ENCODE peak calls at places on chromosomes 12 and 14, in six cellular contexts. H is ascending aorta, T is DND-41, X is GM23248, S is right atrium auricular region, C is fibroblast of lung. R is an unnamed sample. For H3K27me3 and H3K36me3, the result is how much of the 10 kb centered on the place peaks cover.

GRCh38 chr14:88322505-88323085 is 474 bp downstream of the KCNK10 start:
- DNase-seq in H (no peak), T (no peak), X (no peak), S (no peak), C (no peak), R (no peak)

GRCh38 chr14:54920052-54920451 is 17.4 kb upstream of the GCH1 start:
- DNase-seq in H (no peak), T (no peak), X (no peak), S (no peak), C (no peak), R (no peak)

GRCh38 chr14:22280497-22281321 is 308.3 kb downstream of the DAD1 start:
- DNase-seq in H (no peak), T (peak), X (no peak), S (no peak), C (no peak), R (no peak)

GRCh38 chr12:92121826-92122225 is 23.8 kb downstream of the BTG1 start:
- DNase-seq in H (no peak), T (no peak), X (no peak), S (no peak), C (no peak), R (no peak)

GRCh38 chr12:109582636-109583035 is 9.0 kb downstream of the MVK start:
- DNase-seq in H (no peak), T (no peak), X (no peak), S (no peak), C (no peak), R (peak)

GRCh38 chr14:42047421-42048045 is 440.9 kb downstream of the LRFN5 start:
- DNase-seq in H (no peak), T (no peak), X (no peak), S (no peak), C (peak), R (no peak)

GRCh38 chr12:2083561-2083960 is 30.8 kb downstream of the CACNA1C start:
- DNase-seq in H (no peak), T (no peak), X (peak), S (no peak), C (peak), R (no peak)

GRCh38 chr12:25264862-25265261 is 14.1 kb upstream of the KRAS start:
- DNase-seq in H (no peak), T (no peak), X (no peak), S (no peak), C (no peak), R (no peak)

GRCh38 chr12:20426191-20426590 is 57.9 kb downstream of the PDE3A start:
- DNase-seq in H (no peak), T (no peak), X (peak), S (peak), C (no peak), R (no peak)

GRCh38 chr14:85195872-85196477 is 334.0 kb upstream of the FLRT2 start:
- DNase-seq in H (no peak), T (no peak), X (peak), S (no peak), C (no peak), R (no peak)

GRCh38 chr14:55398679-55399078 is 13.0 kb downstream of the ATG14 start:
- DNase-seq in H (peak), T (no peak), X (peak), S (no peak), C (peak), R (peak)

GRCh38 chr12:69068431-69068830 is 135.5 kb upstream of the CPM start:
- DNase-seq in H (no peak), T (no peak), X (peak), S (no peak), C (peak), R (peak)

GRCh38 chr14:76929927-76930326 is 98.6 kb downstream of the IRF2BPL start:
- DNase-seq in H (no peak), T (peak), X (peak), S (no peak), C (no peak), R (peak)

GRCh38 chr12:27548301-27549199 is 24.5 kb downstream of the PPFIBP1 start:
- DNase-seq in H (no peak), T (no peak), X (peak), S (no peak), C (no peak), R (no peak)

GRCh38 chr12:93884794-93885460 is 207.8 kb downstream of the CRADD start:
- DNase-seq in H (no peak), T (no peak), X (peak), S (peak), C (peak), R (no peak)

GRCh38 chr12:89195470-89195869 is 156.8 kb downstream of the DUSP6 start:
- DNase-seq in H (no peak), T (no peak), X (no peak), S (no peak), C (no peak), R (no peak)

GRCh38 chr12:77625441-77625840 is 205.3 kb upstream of the NAV3 start:
- DNase-seq in H (no peak), T (no peak), X (peak), S (no peak), C (peak), R (peak)

GRCh38 chr12:96238336-96239031 is 44.3 kb downstream of the ELK3 start:
- DNase-seq in H (no peak), T (no peak), X (no peak), S (no peak), C (no peak), R (no peak)

GRCh38 chr12:15687583-15687982 is 101.6 kb downstream of the EPS8 start:
- DNase-seq in H (no peak), T (no peak), X (peak), S (no peak), C (no peak), R (no peak)

GRCh38 chr12:104609083-104609844 is 152.5 kb downstream of the CHST11 start:
- DNase-seq in H (no peak), T (no peak), X (no peak), S (no peak), C (no peak), R (no peak)

GRCh38 chr14:65230287-65230728 is 128.0 kb upstream of the MAX start:
- DNase-seq in H (no peak), T (no peak), X (peak), S (peak), C (peak), R (no peak)

GRCh38 chr12:117030187-117030896 is 68.9 kb downstream of the TESC start:
- DNase-seq in H (no peak), T (no peak), X (no peak), S (no peak), C (no peak), R (no peak)

GRCh38 chr12:94793191-94793595 is 142.8 kb upstream of the TMCC3 start:
- DNase-seq in H (no peak), T (no peak), X (no peak), S (no peak), C (peak), R (no peak)

GRCh38 chr14:39682563-39682962 is 250.3 kb upstream of the FBXO33 start:
- DNase-seq in H (no peak), T (no peak), X (no peak), S (no peak), C (no peak), R (no peak)

GRCh38 chr12:111505601-111506036 is 93.5 kb downstream of the ATXN2 start:
- DNase-seq in H (no peak), T (no peak), X (peak), S (no peak), C (peak), R (peak)

GRCh38 chr12:127813147-127813546 is 453.8 kb upstream of the TMEM132C start:
- DNase-seq in H (no peak), T (no peak), X (no peak), S (no peak), C (no peak), R (no peak)

GRCh38 chr12:76422878-76423438 is 74.7 kb upstream of the BBS10 start:
- DNase-seq in H (no peak), T (no peak), X (peak), S (no peak), C (peak), R (peak)

GRCh38 chr12:29316772-29317171 is 64.2 kb downstream of the ERGIC2 start:
- DNase-seq in H (no peak), T (no peak), X (peak), S (no peak), C (peak), R (peak)

GRCh38 chr12:48816148-48816854 is 2.0 kb upstream of the CACNB3 start:
- DNase-seq in H (no peak), T (no peak), X (peak), S (no peak), C (no peak), R (no peak)

GRCh38 chr12:48813464-48814312 is 4.6 kb upstream of the CACNB3 start:
- DNase-seq in H (no peak), T (no peak), X (no peak), S (no peak), C (peak), R (no peak)

GRCh38 chr12:48817957-48818830 is at the start of gene CACNB3:
- DNase-seq in H (no peak), T (peak), X (peak), S (peak), C (peak), R (peak)

GRCh38 chr12:48814313-48815280 is 3.7 kb upstream of the CACNB3 start:
- DNase-seq in H (peak), T (peak), X (peak), S (peak), C (peak), R (peak)

GRCh38 chr12:48815281-48816110 is 2.8 kb upstream of the CACNB3 start:
- DNase-seq in H (peak), T (peak), X (peak), S (peak), C (peak), R (peak)
- H3K27me3 ChIP-seq in H (under half), T (under half), X (under half), S (under half), C (under half), R (under half)

DNA sequence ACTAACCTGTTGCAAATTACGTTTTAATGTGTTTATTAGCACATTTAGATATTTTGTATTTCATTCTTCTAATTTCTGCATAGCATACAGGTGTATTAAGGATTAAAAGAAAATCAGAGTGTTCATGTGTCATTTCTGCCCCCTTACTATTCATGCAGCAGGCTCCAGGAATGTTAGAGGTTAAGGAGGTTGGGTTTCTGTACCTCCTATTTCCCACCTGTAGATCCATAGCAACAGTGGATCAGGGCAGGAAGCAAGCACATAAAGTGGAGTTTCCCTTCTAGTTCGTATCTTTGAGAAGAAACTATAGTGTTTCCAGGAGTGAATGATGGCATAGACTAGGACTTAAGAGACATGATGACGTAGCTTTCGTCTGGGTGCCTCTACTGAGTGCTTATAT is 18.9 kb downstream of the JKAMP start:
- DNase-seq in H (no peak), T (no peak), X (no peak), S (no peak), C (no peak), R (no peak)
- H3K36me3 ChIP-seq in H (under half), T (under half), X (under half), S (under half), C (under half), R (under half)

GRCh38 chr14:52060080-52060479 is 8.8 kb downstream of the NID2 start:
- DNase-seq in H (no peak), T (no peak), X (peak), S (no peak), C (peak), R (no peak)

GRCh38 chr14:52061380-52061779 is 7.5 kb downstream of the NID2 start:
- DNase-seq in H (no peak), T (no peak), X (no peak), S (no peak), C (no peak), R (no peak)

GRCh38 chr14:52059614-52060013 is 9.2 kb downstream of the NID2 start:
- DNase-seq in H (no peak), T (no peak), X (peak), S (no peak), C (peak), R (no peak)

GRCh38 chr14:52055215-52055614 is 13.6 kb downstream of the NID2 start:
- DNase-seq in H (no peak), T (no peak), X (peak), S (no peak), C (peak), R (no peak)

GRCh38 chr14:52058346-52058745 is 10.5 kb downstream of the NID2 start:
- DNase-seq in H (no peak), T (no peak), X (no peak), S (no peak), C (no peak), R (no peak)
- H3K27me3 ChIP-seq in H (under half), T (under half), X (under half), S (under half), C (under half), R (under half)

DNA sequence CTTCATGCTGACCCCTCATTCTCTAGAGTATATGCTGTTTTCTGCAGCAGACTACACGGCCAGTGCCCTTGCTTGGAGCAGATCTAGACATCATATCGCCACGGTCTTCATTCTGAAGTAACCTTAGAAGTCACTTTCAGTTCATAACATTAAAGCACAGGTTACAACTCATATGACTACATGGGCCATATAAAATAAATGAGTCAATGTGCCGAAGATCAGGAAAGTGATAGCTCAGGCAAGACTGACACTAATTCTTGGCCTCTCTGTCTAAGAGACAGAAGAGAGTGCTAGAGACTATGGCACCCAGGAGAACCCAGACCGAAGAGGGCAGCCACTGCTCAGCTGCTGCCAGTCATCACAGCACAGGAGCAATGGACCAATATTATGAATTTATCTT is 609.7 kb downstream of the DIO2 start:
- DNase-seq in H (no peak), T (no peak), X (no peak), S (no peak), C (no peak), R (no peak)
- H3K36me3 ChIP-seq in H (under half), T (under half), X (under half), S (under half), C (under half), R (under half)

DNA sequence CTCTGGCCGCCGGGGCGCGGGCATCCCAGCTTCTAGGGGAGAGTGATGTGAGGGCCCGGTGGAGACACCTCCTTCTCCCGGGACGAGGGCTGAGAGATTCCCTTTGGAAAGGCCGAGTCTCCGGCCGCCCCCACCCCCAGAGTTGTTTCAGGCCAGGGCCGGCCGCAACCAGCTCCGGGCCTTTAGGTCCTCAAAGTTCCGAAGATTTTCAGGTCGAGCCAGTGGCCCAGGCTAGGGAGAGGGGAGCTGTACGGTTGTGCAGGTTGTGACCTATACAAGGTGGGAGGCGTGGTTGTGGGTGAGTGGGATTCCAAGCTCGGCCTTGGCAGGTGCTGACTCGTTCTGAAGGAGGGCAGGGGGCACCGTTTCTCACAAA is 18.4 kb upstream of the ANKRD33 start:
- DNase-seq in H (no peak), T (no peak), X (no peak), S (no peak), C (no peak), R (no peak)
- H3K27me3 ChIP-seq in H (under half), T (under half), X (under half), S (under half), C (under half), R (under half)

R was measured in mammary epithelial cell.